ENCODE peak calls at places on chromosomes 16 and 17, in seven cellular contexts. R, Q, D, T, K, W and Y are unnamed samples. For H3K27me3, the result is how much of the 10 kb centered on the place peaks cover.

GRCh38 chr16:80923356-80923755 is 83.3 kb downstream of the CMC2 start:
- DNase-seq in R (no peak), Q (no peak), D (no peak), T (no peak), K (no peak), W (no peak), Y (no peak)

GRCh38 chr16:19005561-19006445 is 22.1 kb downstream of the TMC7 start:
- DNase-seq in R (no peak), Q (peak), D (no peak), T (no peak), K (no peak), W (no peak), Y (no peak)

GRCh38 chr16:60225541-60225940 is 1491.4 kb upstream of the GOT2 start:
- DNase-seq in R (no peak), Q (no peak), D (no peak), T (no peak), K (no peak), W (no peak), Y (no peak)

GRCh38 chr16:84478172-84478948 is 26.1 kb downstream of the MEAK7 start:
- DNase-seq in R (no peak), Q (no peak), D (peak), T (no peak), K (no peak), W (no peak), Y (no peak)

GRCh38 chr17:56260421-56260820 is 107.1 kb downstream of the ANKFN1 start:
- DNase-seq in R (no peak), Q (no peak), D (no peak), T (no peak), K (no peak), W (no peak), Y (no peak)

GRCh38 chr17:2170023-2170422 is 115.1 kb downstream of the HIC1 start:
- DNase-seq in R (peak), Q (no peak), D (no peak), T (no peak), K (no peak), W (no peak), Y (no peak)

GRCh38 chr17:43416998-43417891 is 18.5 kb downstream of the ARL4D start:
- DNase-seq in R (no peak), Q (no peak), D (peak), T (no peak), K (peak), W (peak), Y (no peak)

GRCh38 chr16:70589998-70590471 is 56.3 kb upstream of the IL34 start:
- DNase-seq in R (no peak), Q (peak), D (peak), T (no peak), K (no peak), W (no peak), Y (no peak)

GRCh38 chr16:67535201-67535600 is 6.6 kb downstream of the RIPOR1 start:
- DNase-seq in R (no peak), Q (peak), D (no peak), T (no peak), K (no peak), W (no peak), Y (no peak)

GRCh38 chr16:31201511-31202401 is 804 bp downstream of the PYCARD start:
- DNase-seq in R (no peak), Q (peak), D (no peak), T (peak), K (no peak), W (peak), Y (no peak)

GRCh38 chr16:88905563-88905962 is 39.1 kb upstream of the PABPN1L start:
- DNase-seq in R (no peak), Q (no peak), D (no peak), T (peak), K (no peak), W (no peak), Y (no peak)
- H3K4me3 ChIP-seq in R (no peak), Q (no peak), D (no peak), T (no peak), K (no peak), W (no peak), Y (no peak)

DNA sequence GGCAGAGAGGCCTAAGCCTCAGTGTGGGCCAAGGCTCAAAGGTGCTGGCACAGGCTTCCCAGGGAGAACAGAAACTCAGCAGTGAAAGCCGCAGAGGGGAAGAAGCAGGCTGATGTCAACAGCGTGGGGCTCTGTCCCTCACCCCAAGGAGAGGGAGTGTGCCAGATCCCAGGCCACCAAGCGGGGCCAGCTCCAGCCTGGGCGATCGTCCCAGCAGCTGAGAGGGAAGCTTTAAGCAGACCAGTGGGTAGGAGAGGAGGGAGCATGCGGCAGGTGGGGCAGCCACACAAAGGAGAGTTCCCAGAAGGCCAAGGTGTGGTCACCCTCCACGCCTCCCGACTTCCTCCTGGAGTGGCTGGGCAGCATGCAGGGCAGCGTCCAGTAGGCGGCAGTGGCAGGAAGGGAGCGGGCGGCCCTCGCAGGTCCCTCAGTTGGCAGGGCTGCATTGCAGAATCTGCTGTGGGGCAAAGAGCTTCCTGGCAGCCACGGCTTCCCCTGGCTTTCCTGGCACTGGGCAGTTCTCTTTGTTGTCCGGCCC is 6.0 kb downstream of the SYNGR2 start:
- DNase-seq in R (no peak), Q (peak), D (no peak), T (peak), K (peak), W (peak), Y (no peak)
- TF ChIP-seq CTCF in R (no peak), Q (peak), D (no peak), T (peak), K (peak), W (peak), Y (peak)

GRCh38 chr16:1283996-1284592 is 25.3 kb upstream of the UBE2I start:
- DNase-seq in R (no peak), Q (no peak), D (no peak), T (peak), K (no peak), W (no peak), Y (no peak)
- H3K27me3 ChIP-seq in R (under half), Q (under half), D (under half), T (under half), K (half or more), W (under half), Y (under half)

GRCh38 chr16:57630402-57630787 is 2.0 kb downstream of the ADGRG1 start:
- DNase-seq in R (no peak), Q (no peak), D (no peak), T (no peak), K (no peak), W (no peak), Y (no peak)
- H3K4me3 ChIP-seq in R (no peak), Q (no peak), D (no peak), T (peak), K (peak), W (peak), Y (no peak)

GRCh38 chr17:20925091-20925490 is 117.7 kb downstream of the USP22 start:
- DNase-seq in R (no peak), Q (no peak), D (peak), T (no peak), K (no peak), W (no peak), Y (no peak)
- TF ChIP-seq CTCF in R (no peak), Q (no peak), D (no peak), T (no peak), K (no peak), W (no peak), Y (no peak)

GRCh38 chr17:80980397-80981061 is 11.1 kb upstream of the CHMP6 start:
- DNase-seq in R (no peak), Q (no peak), D (no peak), T (no peak), K (no peak), W (no peak), Y (no peak)

GRCh38 chr17:80976718-80977117 is 14.9 kb upstream of the CHMP6 start:
- DNase-seq in R (no peak), Q (no peak), D (no peak), T (no peak), K (no peak), W (no peak), Y (no peak)

GRCh38 chr17:80978499-80979497 is 12.8 kb upstream of the CHMP6 start:
- DNase-seq in R (no peak), Q (no peak), D (no peak), T (no peak), K (no peak), W (no peak), Y (peak)

GRCh38 chr17:80979547-80980378 is 11.9 kb upstream of the CHMP6 start:
- DNase-seq in R (no peak), Q (no peak), D (no peak), T (peak), K (no peak), W (no peak), Y (no peak)

DNA sequence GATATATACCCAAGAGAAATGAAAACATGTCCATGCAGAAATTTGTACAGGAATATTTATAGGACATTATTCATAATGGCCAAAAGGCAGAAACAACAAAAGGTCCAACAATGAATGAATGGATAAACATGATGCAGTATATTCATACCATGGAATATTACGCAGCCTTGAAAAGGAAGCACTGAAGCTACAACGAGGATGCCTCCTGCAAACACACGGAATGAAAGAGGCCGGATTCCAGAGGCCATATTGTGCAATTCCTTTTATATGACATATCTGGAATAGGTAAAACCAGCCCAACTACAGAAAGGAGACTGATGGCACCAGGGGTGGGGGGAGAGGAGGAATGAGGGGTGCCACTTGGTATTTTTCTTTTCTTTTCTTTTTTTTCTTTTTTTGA is 14.5 kb upstream of the CHMP6 start:
- DNase-seq in R (no peak), Q (no peak), D (no peak), T (no peak), K (no peak), W (no peak), Y (no peak)
- H3K27me3 ChIP-seq in R (under half), Q (under half), D (under half), T (under half), K (under half), W (under half), Y (under half)

DNA sequence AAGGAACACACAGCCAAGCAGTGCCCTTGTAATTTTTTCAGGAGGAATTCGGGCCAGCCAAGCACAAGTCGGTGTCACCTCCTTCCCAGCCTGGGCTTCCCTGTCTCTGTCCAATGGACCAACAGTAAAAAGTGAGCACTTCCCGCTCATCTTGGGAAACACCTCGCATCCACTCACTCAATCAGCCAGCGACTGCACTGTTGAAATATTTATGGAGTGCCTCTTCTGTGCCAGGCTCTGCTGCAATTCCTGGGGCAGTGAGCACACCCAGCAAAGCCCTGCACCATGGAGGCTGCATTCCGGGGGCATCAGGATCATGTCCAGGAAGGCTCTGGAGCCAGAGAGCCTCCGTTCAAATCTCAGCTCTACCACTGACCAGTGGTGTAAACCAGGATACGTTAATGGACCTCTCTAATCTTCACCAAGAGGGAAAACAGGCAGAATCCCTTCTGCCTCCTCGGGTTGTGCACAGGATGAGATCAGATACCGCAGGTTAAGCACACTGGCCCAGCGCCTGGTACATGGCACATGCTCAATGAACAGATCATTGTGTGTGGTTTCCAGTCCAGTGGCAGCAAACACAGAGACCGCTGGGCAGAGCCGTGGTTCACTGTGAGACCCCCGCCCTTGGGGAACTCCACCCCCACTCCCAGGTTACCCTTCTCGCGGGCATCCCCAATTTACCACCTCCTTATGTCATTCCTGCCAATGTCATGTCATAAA is 194.3 kb downstream of the ZNF423 start:
- DNase-seq in R (no peak), Q (no peak), D (no peak), T (no peak), K (no peak), W (no peak), Y (no peak)
- H3K4me3 ChIP-seq in R (no peak), Q (no peak), D (no peak), T (no peak), K (no peak), W (no peak), Y (no peak)

DNA sequence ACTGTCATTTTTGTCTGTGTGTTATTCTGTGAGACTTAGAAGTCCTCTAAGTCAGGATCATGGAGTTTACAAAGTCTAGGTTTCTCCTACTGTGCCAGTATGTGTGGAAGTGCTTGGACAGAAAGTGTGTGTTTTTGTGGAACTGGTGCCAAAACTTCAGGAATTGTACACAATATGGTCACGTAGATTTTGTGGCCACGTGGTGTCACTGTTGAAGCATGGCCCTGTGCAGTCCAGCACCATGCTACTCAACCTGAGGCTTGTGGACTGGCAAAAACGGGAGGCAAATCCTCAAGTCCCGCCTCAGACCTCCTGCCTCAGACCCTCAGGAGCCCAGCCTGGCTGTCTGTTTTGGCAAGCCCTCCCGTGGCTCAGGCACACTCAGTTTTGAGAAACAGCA is 16.7 kb upstream of the ALKBH5 start:
- DNase-seq in R (no peak), Q (no peak), D (no peak), T (no peak), K (no peak), W (no peak), Y (no peak)
- TF ChIP-seq CTCF in R (no peak), Q (no peak), D (peak), T (no peak), K (no peak), W (no peak), Y (peak)

GRCh38 chr16:3190949-3191353 is 2.9 kb downstream of the OR1F1 start:
- DNase-seq in R (no peak), Q (no peak), D (peak), T (no peak), K (no peak), W (no peak), Y (no peak)
- H3K27me3 ChIP-seq in R (half or more), Q (half or more), D (half or more), T (under half), K (half or more), W (under half), Y (under half)

GRCh38 chr17:37327341-37328090 is 48.3 kb upstream of the C17orf78 start:
- DNase-seq in R (no peak), Q (no peak), D (peak), T (no peak), K (no peak), W (no peak), Y (no peak)
- H3K4me3 ChIP-seq in R (no peak), Q (no peak), D (no peak), T (no peak), K (no peak), W (no peak), Y (no peak)